ENCODE peak calls at places on chromosomes 13 and 19, in five cellular contexts. One of them, this sample, is unnamed.
A peak's percentile ranks its signal among the peaks of the same experiment; 100 is the strongest.

GRCh38 chr19:33683881-33684549 is 62.3 kb downstream of the CHST8 start:
- DNase-seq in epithelial cell of esophagus: peak; percentile 30
- DNase-seq in T-helper 9 cell: no peak
- DNase-seq in stimulated activated CD4-positive, alpha-beta T cell treated with anti-CD3 and anti-CD28 coated beads, Interleukin-1b, Interleukin-23, amount 100 ng/mL, for 1 hour: no peak
- DNase-seq in Kasumi-1: no peak
- DNase-seq in this sample: peak; percentile 62

GRCh38 chr13:94674609-94675348 is 37.6 kb downstream of the SOX21 start:
- DNase-seq in epithelial cell of esophagus: peak; percentile 70
- DNase-seq in T-helper 9 cell: peak; percentile 31
- DNase-seq in stimulated activated CD4-positive, alpha-beta T cell treated with anti-CD3 and anti-CD28 coated beads, Interleukin-1b, Interleukin-23, amount 100 ng/mL, for 1 hour: peak; percentile 30
- DNase-seq in Kasumi-1: peak; percentile 65
- DNase-seq in this sample: peak; percentile 30

GRCh38 chr19:8640402-8641004 is 10.1 kb downstream of the NFILZ start:
- DNase-seq in epithelial cell of esophagus: no peak
- DNase-seq in T-helper 9 cell: no peak
- DNase-seq in stimulated activated CD4-positive, alpha-beta T cell treated with anti-CD3 and anti-CD28 coated beads, Interleukin-1b, Interleukin-23, amount 100 ng/mL, for 1 hour: no peak
- DNase-seq in Kasumi-1: peak; percentile 55
- DNase-seq in this sample: no peak

GRCh38 chr13:46321494-46322225 is 65.4 kb downstream of the RUBCNL start:
- DNase-seq in epithelial cell of esophagus: peak; percentile 60
- DNase-seq in T-helper 9 cell: peak; percentile 55
- DNase-seq in stimulated activated CD4-positive, alpha-beta T cell treated with anti-CD3 and anti-CD28 coated beads, Interleukin-1b, Interleukin-23, amount 100 ng/mL, for 1 hour: peak; percentile 48
- DNase-seq in Kasumi-1: peak; percentile 77
- DNase-seq in this sample: peak; percentile 47

GRCh38 chr13:45133396-45134118 is 13.2 kb downstream of the GTF2F2 start:
- DNase-seq in epithelial cell of esophagus: no peak
- DNase-seq in T-helper 9 cell: no peak
- DNase-seq in stimulated activated CD4-positive, alpha-beta T cell treated with anti-CD3 and anti-CD28 coated beads, Interleukin-1b, Interleukin-23, amount 100 ng/mL, for 1 hour: no peak
- DNase-seq in Kasumi-1: no peak
- DNase-seq in this sample: no peak

GRCh38 chr19:38308006-38308766 is 4.1 kb downstream of the C19orf33 start:
- DNase-seq in epithelial cell of esophagus: no peak
- DNase-seq in T-helper 9 cell: no peak
- DNase-seq in stimulated activated CD4-positive, alpha-beta T cell treated with anti-CD3 and anti-CD28 coated beads, Interleukin-1b, Interleukin-23, amount 100 ng/mL, for 1 hour: no peak
- DNase-seq in Kasumi-1: no peak
- DNase-seq in this sample: no peak

GRCh38 chr13:41821195-41821594 is 139.7 kb downstream of the VWA8 start:
- DNase-seq in epithelial cell of esophagus: no peak
- DNase-seq in T-helper 9 cell: no peak
- DNase-seq in stimulated activated CD4-positive, alpha-beta T cell treated with anti-CD3 and anti-CD28 coated beads, Interleukin-1b, Interleukin-23, amount 100 ng/mL, for 1 hour: no peak
- DNase-seq in Kasumi-1: no peak
- DNase-seq in this sample: no peak

GRCh38 chr13:29452773-29453574 is 142.5 kb downstream of the SLC7A1 start:
- DNase-seq in epithelial cell of esophagus: no peak
- DNase-seq in T-helper 9 cell: no peak
- DNase-seq in stimulated activated CD4-positive, alpha-beta T cell treated with anti-CD3 and anti-CD28 coated beads, Interleukin-1b, Interleukin-23, amount 100 ng/mL, for 1 hour: no peak
- DNase-seq in Kasumi-1: no peak
- DNase-seq in this sample: no peak

GRCh38 chr19:37981785-37982475 is 74.9 kb downstream of the SIPA1L3 start:
- DNase-seq in epithelial cell of esophagus: peak; percentile 55
- DNase-seq in T-helper 9 cell: no peak
- DNase-seq in stimulated activated CD4-positive, alpha-beta T cell treated with anti-CD3 and anti-CD28 coated beads, Interleukin-1b, Interleukin-23, amount 100 ng/mL, for 1 hour: no peak
- DNase-seq in Kasumi-1: no peak
- DNase-seq in this sample: no peak

GRCh38 chr13:65497265-65497664 is 1732.9 kb downstream of the PCDH9 start:
- DNase-seq in epithelial cell of esophagus: peak; percentile 42
- DNase-seq in T-helper 9 cell: no peak
- DNase-seq in stimulated activated CD4-positive, alpha-beta T cell treated with anti-CD3 and anti-CD28 coated beads, Interleukin-1b, Interleukin-23, amount 100 ng/mL, for 1 hour: no peak
- DNase-seq in Kasumi-1: no peak
- DNase-seq in this sample: peak; percentile 1

GRCh38 chr19:1513492-1514294 is 874 bp upstream of the ADAMTSL5 start:
- DNase-seq in epithelial cell of esophagus: peak; percentile 76
- DNase-seq in T-helper 9 cell: peak; percentile 66
- DNase-seq in stimulated activated CD4-positive, alpha-beta T cell treated with anti-CD3 and anti-CD28 coated beads, Interleukin-1b, Interleukin-23, amount 100 ng/mL, for 1 hour: peak; percentile 34
- DNase-seq in Kasumi-1: peak; percentile 27
- DNase-seq in this sample: peak; percentile 86

GRCh38 chr13:112106467-112107141 is 39.7 kb downstream of the SOX1 start:
- DNase-seq in epithelial cell of esophagus: no peak
- DNase-seq in T-helper 9 cell: no peak
- DNase-seq in stimulated activated CD4-positive, alpha-beta T cell treated with anti-CD3 and anti-CD28 coated beads, Interleukin-1b, Interleukin-23, amount 100 ng/mL, for 1 hour: no peak
- DNase-seq in Kasumi-1: no peak
- DNase-seq in this sample: no peak

GRCh38 chr13:73364706-73365105 is 305.9 kb downstream of the KLF5 start:
- DNase-seq in epithelial cell of esophagus: no peak
- DNase-seq in T-helper 9 cell: no peak
- DNase-seq in stimulated activated CD4-positive, alpha-beta T cell treated with anti-CD3 and anti-CD28 coated beads, Interleukin-1b, Interleukin-23, amount 100 ng/mL, for 1 hour: no peak
- DNase-seq in Kasumi-1: no peak
- DNase-seq in this sample: no peak

GRCh38 chr19:55088543-55089265 is 13.0 kb downstream of the EPS8L1 start:
- DNase-seq in epithelial cell of esophagus: peak; percentile 61
- DNase-seq in T-helper 9 cell: peak; percentile 83
- DNase-seq in stimulated activated CD4-positive, alpha-beta T cell treated with anti-CD3 and anti-CD28 coated beads, Interleukin-1b, Interleukin-23, amount 100 ng/mL, for 1 hour: peak; percentile 84
- DNase-seq in Kasumi-1: peak; percentile 48
- DNase-seq in this sample: peak; percentile 86

GRCh38 chr19:35963514-35963913 is 27.3 kb downstream of the LRFN3 start:
- DNase-seq in epithelial cell of esophagus: peak; percentile 71
- DNase-seq in T-helper 9 cell: no peak
- DNase-seq in stimulated activated CD4-positive, alpha-beta T cell treated with anti-CD3 and anti-CD28 coated beads, Interleukin-1b, Interleukin-23, amount 100 ng/mL, for 1 hour: no peak
- DNase-seq in Kasumi-1: peak; percentile 51
- DNase-seq in this sample: peak; percentile 75

GRCh38 chr19:38891791-38892190 is 7.6 kb downstream of the SIRT2 start:
- DNase-seq in epithelial cell of esophagus: no peak
- DNase-seq in T-helper 9 cell: no peak
- DNase-seq in stimulated activated CD4-positive, alpha-beta T cell treated with anti-CD3 and anti-CD28 coated beads, Interleukin-1b, Interleukin-23, amount 100 ng/mL, for 1 hour: no peak
- DNase-seq in Kasumi-1: no peak
- DNase-seq in this sample: no peak

GRCh38 chr13:75514080-75515040 is 23.3 kb downstream of the COMMD6 start:
- DNase-seq in epithelial cell of esophagus: no peak
- DNase-seq in T-helper 9 cell: no peak
- DNase-seq in stimulated activated CD4-positive, alpha-beta T cell treated with anti-CD3 and anti-CD28 coated beads, Interleukin-1b, Interleukin-23, amount 100 ng/mL, for 1 hour: no peak
- DNase-seq in Kasumi-1: peak; percentile 62
- DNase-seq in this sample: no peak

GRCh38 chr19:11248852-11249251 is 9.4 kb downstream of the ANGPTL8 start:
- DNase-seq in epithelial cell of esophagus: no peak
- DNase-seq in T-helper 9 cell: no peak
- DNase-seq in stimulated activated CD4-positive, alpha-beta T cell treated with anti-CD3 and anti-CD28 coated beads, Interleukin-1b, Interleukin-23, amount 100 ng/mL, for 1 hour: no peak
- DNase-seq in Kasumi-1: no peak
- DNase-seq in this sample: no peak

GRCh38 chr13:59263531-59263930 is 900.2 kb downstream of the DIAPH3 start:
- DNase-seq in epithelial cell of esophagus: no peak
- DNase-seq in T-helper 9 cell: no peak
- DNase-seq in stimulated activated CD4-positive, alpha-beta T cell treated with anti-CD3 and anti-CD28 coated beads, Interleukin-1b, Interleukin-23, amount 100 ng/mL, for 1 hour: no peak
- DNase-seq in Kasumi-1: no peak
- DNase-seq in this sample: no peak

GRCh38 chr19:52910648-52911047 is 12.6 kb downstream of the ZNF888 start:
- DNase-seq in epithelial cell of esophagus: no peak
- DNase-seq in T-helper 9 cell: no peak
- DNase-seq in stimulated activated CD4-positive, alpha-beta T cell treated with anti-CD3 and anti-CD28 coated beads, Interleukin-1b, Interleukin-23, amount 100 ng/mL, for 1 hour: no peak
- DNase-seq in Kasumi-1: no peak
- DNase-seq in this sample: no peak

GRCh38 chr19:30254789-30255188 is 117.4 kb upstream of the ZNF536 start:
- DNase-seq in epithelial cell of esophagus: no peak
- DNase-seq in T-helper 9 cell: no peak
- DNase-seq in stimulated activated CD4-positive, alpha-beta T cell treated with anti-CD3 and anti-CD28 coated beads, Interleukin-1b, Interleukin-23, amount 100 ng/mL, for 1 hour: no peak
- DNase-seq in Kasumi-1: no peak
- DNase-seq in this sample: no peak

GRCh38 chr19:15195987-15196682 is 4.7 kb downstream of the NOTCH3 start:
- DNase-seq in epithelial cell of esophagus: peak; percentile 97
- DNase-seq in T-helper 9 cell: no peak
- DNase-seq in stimulated activated CD4-positive, alpha-beta T cell treated with anti-CD3 and anti-CD28 coated beads, Interleukin-1b, Interleukin-23, amount 100 ng/mL, for 1 hour: no peak
- DNase-seq in Kasumi-1: no peak
- DNase-seq in this sample: peak; percentile 43

GRCh38 chr13:24985102-24985501 is 110.8 kb upstream of the PABPC3 start:
- DNase-seq in epithelial cell of esophagus: no peak
- DNase-seq in T-helper 9 cell: no peak
- DNase-seq in stimulated activated CD4-positive, alpha-beta T cell treated with anti-CD3 and anti-CD28 coated beads, Interleukin-1b, Interleukin-23, amount 100 ng/mL, for 1 hour: no peak
- DNase-seq in Kasumi-1: no peak
- DNase-seq in this sample: no peak

GRCh38 chr19:492091-492531 is 4.2 kb upstream of the MADCAM1 start:
- DNase-seq in epithelial cell of esophagus: no peak
- DNase-seq in T-helper 9 cell: peak; percentile 62
- DNase-seq in stimulated activated CD4-positive, alpha-beta T cell treated with anti-CD3 and anti-CD28 coated beads, Interleukin-1b, Interleukin-23, amount 100 ng/mL, for 1 hour: no peak
- DNase-seq in Kasumi-1: no peak
- DNase-seq in this sample: peak; percentile 50

GRCh38 chr19:6736169-6736916 is 1.0 kb downstream of the GPR108 start:
- DNase-seq in epithelial cell of esophagus: peak; percentile 90
- DNase-seq in T-helper 9 cell: peak; percentile 45
- DNase-seq in stimulated activated CD4-positive, alpha-beta T cell treated with anti-CD3 and anti-CD28 coated beads, Interleukin-1b, Interleukin-23, amount 100 ng/mL, for 1 hour: peak; percentile 32
- DNase-seq in Kasumi-1: peak; percentile 85
- DNase-seq in this sample: peak; percentile 88

GRCh38 chr19:15390814-15391213 is 11.2 kb upstream of the AKAP8 start:
- DNase-seq in epithelial cell of esophagus: no peak
- DNase-seq in T-helper 9 cell: no peak
- DNase-seq in stimulated activated CD4-positive, alpha-beta T cell treated with anti-CD3 and anti-CD28 coated beads, Interleukin-1b, Interleukin-23, amount 100 ng/mL, for 1 hour: no peak
- DNase-seq in Kasumi-1: no peak
- DNase-seq in this sample: no peak

GRCh38 chr13:62710766-62711165 is 1295.1 kb upstream of the PCDH20 start:
- DNase-seq in epithelial cell of esophagus: no peak
- DNase-seq in T-helper 9 cell: no peak
- DNase-seq in stimulated activated CD4-positive, alpha-beta T cell treated with anti-CD3 and anti-CD28 coated beads, Interleukin-1b, Interleukin-23, amount 100 ng/mL, for 1 hour: no peak
- DNase-seq in Kasumi-1: no peak
- DNase-seq in this sample: no peak

GRCh38 chr13:40388617-40389016 is 277.8 kb downstream of the FOXO1 start:
- DNase-seq in epithelial cell of esophagus: no peak
- DNase-seq in T-helper 9 cell: peak; percentile 58
- DNase-seq in stimulated activated CD4-positive, alpha-beta T cell treated with anti-CD3 and anti-CD28 coated beads, Interleukin-1b, Interleukin-23, amount 100 ng/mL, for 1 hour: no peak
- DNase-seq in Kasumi-1: peak; percentile 77
- DNase-seq in this sample: no peak

GRCh38 chr13:54949735-54950134 is 1921.1 kb downstream of the OLFM4 start:
- DNase-seq in epithelial cell of esophagus: peak; percentile 3
- DNase-seq in T-helper 9 cell: no peak
- DNase-seq in stimulated activated CD4-positive, alpha-beta T cell treated with anti-CD3 and anti-CD28 coated beads, Interleukin-1b, Interleukin-23, amount 100 ng/mL, for 1 hour: no peak
- DNase-seq in Kasumi-1: no peak
- DNase-seq in this sample: no peak